ENCODE peak calls at places on chromosome 21, in seven cellular contexts. T, F, U, X, E, C and H are unnamed samples.
A peak's percentile ranks its signal among the peaks of the same experiment; 100 is the strongest.

GRCh38 chr21:26003428-26003827 is 167.1 kb downstream of the APP start:
- ATAC-seq in T (no peak), F (no peak), U (no peak), X (no peak), E (no peak), C (no peak), H (no peak)

GRCh38 chr21:24428539-24429186 is 1178.6 kb downstream of the MRPL39 start:
- ATAC-seq in T (no peak), F (no peak), U (no peak), X (no peak), E (no peak), C (no peak), H (no peak)

GRCh38 chr21:23921670-23922418 is 1685.4 kb downstream of the MRPL39 start:
- ATAC-seq in T (no peak), F (no peak), U (peak; percentile 92), X (no peak), E (no peak), C (no peak), H (no peak)

GRCh38 chr21:14620152-14620551 is 74.0 kb upstream of the SAMSN1 start:
- ATAC-seq in T (peak; percentile 59), F (no peak), U (no peak), X (no peak), E (no peak), C (no peak), H (no peak)

GRCh38 chr21:14736162-14736561 is 190.0 kb upstream of the SAMSN1 start:
- ATAC-seq in T (peak; percentile 84), F (no peak), U (peak; percentile 45), X (no peak), E (no peak), C (no peak), H (no peak)

GRCh38 chr21:31172328-31172727 is 134.1 kb upstream of the KRTAP19-8 start:
- ATAC-seq in T (no peak), F (no peak), U (no peak), X (peak; percentile 24), E (no peak), C (peak; percentile 83), H (peak; percentile 31)

GRCh38 chr21:28754127-28754611 is 238.5 kb downstream of the LTN1 start:
- ATAC-seq in T (no peak), F (peak; percentile 98), U (no peak), X (peak; percentile 59), E (no peak), C (no peak), H (peak; percentile 89)

GRCh38 chr21:25307489-25307888 is 299.8 kb downstream of the MRPL39 start:
- ATAC-seq in T (no peak), F (no peak), U (no peak), X (no peak), E (no peak), C (no peak), H (no peak)

GRCh38 chr21:22374218-22374969 is 1376.2 kb downstream of the NCAM2 start:
- ATAC-seq in T (no peak), F (peak; percentile 26), U (no peak), X (peak; percentile 47), E (no peak), C (no peak), H (no peak)

GRCh38 chr21:15896501-15896900 is 166.7 kb downstream of the USP25 start:
- ATAC-seq in T (peak; percentile 36), F (no peak), U (peak; percentile 43), X (no peak), E (no peak), C (peak; percentile 78), H (no peak)

GRCh38 chr21:38660333-38661295 is 145.1 kb upstream of the ETS2 start:
- ATAC-seq in T (no peak), F (peak; percentile 69), U (no peak), X (peak; percentile 45), E (no peak), C (no peak), H (peak; percentile 51)

GRCh38 chr21:18218331-18218730 is 26.3 kb upstream of the CHODL start:
- ATAC-seq in T (no peak), F (no peak), U (no peak), X (no peak), E (no peak), C (no peak), H (no peak)

GRCh38 chr21:35136586-35137254 is 87.6 kb upstream of the RUNX1 start:
- ATAC-seq in T (no peak), F (peak; percentile 58), U (peak; percentile 62), X (peak; percentile 62), E (peak; percentile 72), C (no peak), H (no peak)

GRCh38 chr21:32174819-32175218 is 104.0 kb downstream of the MIS18A start:
- ATAC-seq in T (no peak), F (no peak), U (no peak), X (no peak), E (no peak), C (no peak), H (no peak)

GRCh38 chr21:39220150-39220549 is 36.9 kb upstream of the PSMG1 start:
- ATAC-seq in T (no peak), F (peak; percentile 68), U (no peak), X (no peak), E (no peak), C (no peak), H (no peak)

GRCh38 chr21:38768385-38769071 is 37.2 kb upstream of the ETS2 start:
- ATAC-seq in T (peak; percentile 8), F (no peak), U (no peak), X (no peak), E (no peak), C (no peak), H (peak; percentile 37)

GRCh38 chr21:35922618-35923017 is 137.7 kb downstream of the SETD4 start:
- ATAC-seq in T (no peak), F (no peak), U (no peak), X (no peak), E (no peak), C (no peak), H (no peak)

GRCh38 chr21:15283138-15283537 is 218.3 kb upstream of the NRIP1 start:
- ATAC-seq in T (no peak), F (no peak), U (no peak), X (no peak), E (no peak), C (no peak), H (no peak)

GRCh38 chr21:10272216-10272615 is 249.2 kb upstream of the TPTE start:
- ATAC-seq in T (no peak), F (no peak), U (no peak), X (peak; percentile 68), E (no peak), C (no peak), H (no peak)

GRCh38 chr21:39103689-39104088 is 79.6 kb downstream of the PSMG1 start:
- ATAC-seq in T (no peak), F (peak; percentile 55), U (no peak), X (peak; percentile 36), E (no peak), C (no peak), H (peak; percentile 66)

GRCh38 chr21:41280115-41280919 is 36.3 kb upstream of the FAM3B start:
- ATAC-seq in T (no peak), F (peak; percentile 75), U (no peak), X (peak; percentile 28), E (no peak), C (peak; percentile 23), H (peak; percentile 67)

GRCh38 chr21:44094832-44095231 is 12.4 kb upstream of the PWP2 start:
- ATAC-seq in T (no peak), F (no peak), U (no peak), X (no peak), E (no peak), C (no peak), H (no peak)

GRCh38 chr21:14012409-14012808 is 198.3 kb downstream of the LIPI start:
- ATAC-seq in T (no peak), F (no peak), U (no peak), X (no peak), E (no peak), C (no peak), H (no peak)

GRCh38 chr21:26011292-26011940 is 159.2 kb downstream of the APP start:
- ATAC-seq in T (no peak), F (no peak), U (no peak), X (no peak), E (peak; percentile 34), C (no peak), H (no peak)

GRCh38 chr21:39041815-39042214 is 141.4 kb downstream of the PSMG1 start:
- ATAC-seq in T (no peak), F (no peak), U (no peak), X (no peak), E (no peak), C (no peak), H (no peak)

GRCh38 chr21:36297555-36297937 is 22.5 kb upstream of the MORC3 start:
- ATAC-seq in T (peak; percentile 30), F (no peak), U (no peak), X (no peak), E (no peak), C (no peak), H (no peak)

GRCh38 chr21:21003701-21004100 is 5.5 kb downstream of the NCAM2 start:
- ATAC-seq in T (no peak), F (no peak), U (peak; percentile 78), X (no peak), E (no peak), C (no peak), H (no peak)
- TF ChIP-seq CTCF in T (no peak), F (peak; percentile 27), U (peak; percentile 98), X (no peak), E (peak; percentile 16), C (peak; percentile 41), H (no peak)

GRCh38 chr21:45209046-45209445 is 78.6 kb downstream of the POFUT2 start:
- ATAC-seq in T (peak; percentile 64), F (no peak), U (no peak), X (no peak), E (no peak), C (no peak), H (no peak)
- H3K4me3 ChIP-seq in T (no peak overlapping the region), F (no peak overlapping the region), U (no peak overlapping the region), X (no peak overlapping the region), E (no peak overlapping the region), C (no peak overlapping the region), H (no peak overlapping the region)

DNA sequence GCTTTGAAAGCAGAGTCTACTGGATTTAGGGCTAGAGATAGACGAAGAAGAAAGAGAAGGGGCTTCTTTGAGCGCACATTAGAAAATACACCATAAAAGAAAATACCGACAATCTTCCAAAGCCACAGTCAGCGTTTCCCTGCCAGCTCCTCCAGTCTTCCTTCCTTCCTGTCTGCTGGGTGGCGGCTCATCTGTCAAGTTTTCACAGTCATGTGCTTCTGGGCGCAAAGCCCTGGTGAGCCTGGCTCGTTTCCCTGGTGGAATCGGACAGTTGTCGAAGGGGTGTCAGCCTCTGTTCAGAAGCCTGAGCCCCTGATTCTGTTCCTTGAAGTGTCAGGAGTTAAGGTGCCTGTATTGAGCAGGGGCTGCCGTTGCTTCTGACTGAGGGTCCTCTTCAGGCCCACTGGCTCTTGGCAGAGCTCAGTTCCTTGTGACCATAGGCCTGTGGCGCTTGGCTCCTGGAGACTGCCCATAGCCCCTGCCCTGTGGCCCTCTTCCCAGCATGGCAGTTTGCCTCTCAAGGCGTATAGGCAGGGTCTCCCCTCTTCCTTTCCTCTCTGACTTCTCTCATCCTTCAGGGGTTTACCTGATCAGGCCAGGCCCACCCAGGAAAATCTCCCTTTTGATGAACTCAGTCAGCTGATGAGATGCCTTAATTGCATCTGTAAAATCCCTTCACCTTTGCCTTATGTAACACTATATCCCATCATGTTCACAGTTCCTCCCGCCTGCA is 58.6 kb downstream of the ADARB1 start:
- ATAC-seq in T (no peak), F (no peak), U (no peak), X (no peak), E (no peak), C (no peak), H (no peak)
- TF ChIP-seq POLR2A in T (no peak), F (no peak), U (no peak), X (no peak), E (no peak), C (no peak), H (no peak)

GRCh38 chr21:33588485-33589335 is at the start of gene DONSON:
- ATAC-seq in T (peak; percentile 96), F (peak; percentile 96), U (peak; percentile 92), X (peak; percentile 97), E (peak; percentile 93), C (peak; percentile 97), H (peak; percentile 98)
- TF ChIP-seq CTCF in T (no peak), F (no peak), U (no peak), X (no peak), E (no peak), C (no peak), H (peak; percentile 16)